ENCODE peak calls at places on chromosomes 16 and 17, in eight cellular contexts. T is GM18507; O is AG04450; J is stomach; Q is activated naive CD8-positive, alpha-beta T cell treated with anti-CD3 and anti-CD28 coated beads, Interleukin-2, amount 10 ng/mL, durations not matched to agents 7 days and 5 days; V is memory B cell; K is activated T-helper 1 cell treated with Interleukin-2 at 50 U/mL for 16 hours; A is ELF-1. U is an unnamed sample.

GRCh38 chr17:36845916-36846315 is 91.4 kb upstream of the LHX1 start:
- DNase-seq in A (no peak), V (no peak), T (no peak), J (no peak), O (no peak), K (no peak), Q (no peak), U (no peak)

GRCh38 chr17:38637951-38638350 is 32.2 kb upstream of the SRCIN1 start:
- DNase-seq in A (no peak), O (no peak), K (no peak), V (no peak), Q (no peak), T (no peak), J (no peak), U (no peak)

GRCh38 chr17:45222273-45222993 is 748 bp downstream of the FMNL1 start:
- DNase-seq in O (no peak), K (no peak), A (peak), Q (peak), J (no peak), V (no peak), T (no peak), U (no peak)

GRCh38 chr17:66255527-66255971 is 26.3 kb upstream of the APOH start:
- DNase-seq in T (no peak), V (no peak), K (no peak), O (no peak), A (no peak), J (no peak), Q (no peak), U (peak)

GRCh38 chr17:39944393-39944711 is 16.8 kb downstream of the LRRC3C start:
- DNase-seq in J (no peak), T (no peak), O (no peak), V (no peak), K (no peak), A (no peak), Q (no peak), U (no peak)

GRCh38 chr17:17350491-17351355 is 47.5 kb downstream of the NT5M start:
- DNase-seq in Q (peak), K (no peak), A (peak), V (no peak), O (no peak), T (no peak), J (peak), U (no peak)

GRCh38 chr17:74742153-74742515 is 5.1 kb downstream of the RAB37 start:
- DNase-seq in V (peak), A (no peak), K (peak), T (no peak), J (no peak), Q (peak), O (no peak), U (peak)

GRCh38 chr16:1941924-1942809 is 832 bp downstream of the MSRB1 start:
- DNase-seq in O (no peak), J (no peak), K (no peak), T (no peak), A (peak), V (peak), Q (no peak), U (no peak)